ENCODE peak calls at places on chromosomes 13 and 19, in six cellular contexts. One of them, this sample, is unnamed.

GRCh38 chr13:32838985-32839384 is 177.2 kb upstream of the KL start:
- DNase-seq in AG10803: no peak
- DNase-seq in cardiac muscle cell: no peak
- DNase-seq in body of pancreas: peak; percentile 34
- DNase-seq in fibroblast of lung: no peak
- DNase-seq in GM06990: peak; percentile 41
- DNase-seq in this sample: no peak

GRCh38 chr19:49911381-49912145 is 14.9 kb upstream of the IL4I1 start:
- DNase-seq in fibroblast of lung: no peak
- DNase-seq in GM06990: no peak
- DNase-seq in AG10803: no peak
- DNase-seq in body of pancreas: no peak
- DNase-seq in cardiac muscle cell: no peak
- DNase-seq in this sample: no peak

GRCh38 chr19:47039239-47039874 is 9.1 kb downstream of the TMEM160 start:
- DNase-seq in GM06990: no peak
- DNase-seq in fibroblast of lung: no peak
- DNase-seq in cardiac muscle cell: no peak
- DNase-seq in body of pancreas: no peak
- DNase-seq in AG10803: no peak
- DNase-seq in this sample: no peak

GRCh38 chr13:69124996-69125395 is 982.6 kb upstream of the ATXN8OS start:
- DNase-seq in GM06990: no peak
- DNase-seq in fibroblast of lung: no peak
- DNase-seq in body of pancreas: no peak
- DNase-seq in cardiac muscle cell: no peak
- DNase-seq in AG10803: no peak
- DNase-seq in this sample: no peak

GRCh38 chr13:27915301-27916207 is 4.2 kb upstream of the PDX1 start:
- DNase-seq in GM06990: no peak
- DNase-seq in cardiac muscle cell: no peak
- DNase-seq in AG10803: no peak
- DNase-seq in body of pancreas: no peak
- DNase-seq in fibroblast of lung: no peak
- DNase-seq in this sample: no peak

GRCh38 chr13:114044486-114044885 is 70.6 kb upstream of the C13orf46 start:
- DNase-seq in AG10803: peak; percentile 78
- DNase-seq in body of pancreas: no peak
- DNase-seq in cardiac muscle cell: no peak
- DNase-seq in fibroblast of lung: peak; percentile 59
- DNase-seq in GM06990: no peak
- DNase-seq in this sample: no peak

GRCh38 chr19:48777720-48778119 is 22.4 kb downstream of the FGF21 start:
- DNase-seq in AG10803: no peak
- DNase-seq in GM06990: no peak
- DNase-seq in body of pancreas: no peak
- DNase-seq in cardiac muscle cell: no peak
- DNase-seq in fibroblast of lung: no peak
- DNase-seq in this sample: no peak

GRCh38 chr19:13154911-13155471 is 4.8 kb downstream of the IER2 start:
- DNase-seq in GM06990: peak; percentile 79
- DNase-seq in AG10803: peak; percentile 69
- DNase-seq in fibroblast of lung: peak; percentile 65
- DNase-seq in cardiac muscle cell: peak; percentile 53
- DNase-seq in body of pancreas: peak; percentile 95
- DNase-seq in this sample: peak; percentile 70

GRCh38 chr13:92842145-92842544 is 384.5 kb upstream of the GPC6 start:
- DNase-seq in cardiac muscle cell: no peak
- DNase-seq in body of pancreas: no peak
- DNase-seq in fibroblast of lung: peak; percentile 97
- DNase-seq in AG10803: peak; percentile 93
- DNase-seq in GM06990: no peak
- DNase-seq in this sample: no peak

GRCh38 chr19:6494438-6495036 is 7.6 kb downstream of the TUBB4A start:
- DNase-seq in fibroblast of lung: no peak
- DNase-seq in body of pancreas: no peak
- DNase-seq in AG10803: no peak
- DNase-seq in GM06990: no peak
- DNase-seq in cardiac muscle cell: no peak
- DNase-seq in this sample: no peak

GRCh38 chr19:17687141-17687856 is 855 bp downstream of the UNC13A start:
- DNase-seq in GM06990: no peak
- DNase-seq in body of pancreas: no peak
- DNase-seq in cardiac muscle cell: no peak
- DNase-seq in fibroblast of lung: no peak
- DNase-seq in AG10803: no peak
- DNase-seq in this sample: no peak
- H3K4me3 ChIP-seq in GM06990: no peak overlapping the region
- H3K4me3 ChIP-seq in body of pancreas: no peak overlapping the region
- H3K4me3 ChIP-seq in cardiac muscle cell: peak overlapping the region; percentile 19
- H3K4me3 ChIP-seq in fibroblast of lung: peak overlapping the region; percentile 32
- H3K4me3 ChIP-seq in AG10803: no peak overlapping the region
- H3K4me3 ChIP-seq in this sample: no peak overlapping the region

GRCh38 chr19:45473366-45474190 is 5.8 kb downstream of the FOSB start:
- DNase-seq in body of pancreas: no peak
- DNase-seq in AG10803: no peak
- DNase-seq in GM06990: no peak
- DNase-seq in fibroblast of lung: no peak
- DNase-seq in cardiac muscle cell: no peak
- DNase-seq in this sample: peak; percentile 49
- H3K4me3 ChIP-seq in body of pancreas: no peak overlapping the region
- H3K4me3 ChIP-seq in AG10803: no peak overlapping the region
- H3K4me3 ChIP-seq in GM06990: no peak overlapping the region
- H3K4me3 ChIP-seq in fibroblast of lung: no peak overlapping the region
- H3K4me3 ChIP-seq in cardiac muscle cell: no peak overlapping the region
- H3K4me3 ChIP-seq in this sample: no peak overlapping the region

GRCh38 chr13:39603424-39603947 is 493 bp upstream of the LHFPL6 start:
- DNase-seq in fibroblast of lung: peak; percentile 34
- DNase-seq in cardiac muscle cell: peak; percentile 48
- DNase-seq in body of pancreas: peak; percentile 11
- DNase-seq in AG10803: peak; percentile 29
- DNase-seq in GM06990: no peak
- DNase-seq in this sample: no peak
- H3K4me3 ChIP-seq in fibroblast of lung: peak overlapping the region; percentile 85
- H3K4me3 ChIP-seq in cardiac muscle cell: peak overlapping the region; percentile 75
- H3K4me3 ChIP-seq in body of pancreas: peak overlapping the region; percentile 80
- H3K4me3 ChIP-seq in AG10803: peak overlapping the region; percentile 83
- H3K4me3 ChIP-seq in GM06990: peak overlapping the region; percentile 73
- H3K4me3 ChIP-seq in this sample: peak overlapping the region; percentile 29

DNA sequence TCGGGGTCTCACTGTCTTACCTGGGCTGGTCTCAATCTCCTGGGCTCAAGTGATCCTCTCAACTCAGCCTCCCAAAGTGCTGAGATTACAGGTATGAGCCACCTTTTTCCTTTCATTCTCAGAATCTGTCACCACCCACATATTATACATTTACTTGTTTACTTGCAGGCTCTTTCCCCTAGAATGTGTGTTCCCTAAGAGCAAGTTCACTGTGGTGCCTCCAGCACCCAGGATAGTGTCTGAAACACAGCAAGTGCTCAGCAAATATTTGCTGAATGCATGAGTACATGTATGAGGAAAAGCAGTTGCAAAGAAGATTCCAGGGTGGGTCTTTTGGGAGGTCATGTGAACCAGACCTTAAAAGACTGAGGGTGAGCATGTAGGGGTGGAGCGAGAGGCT is 96.8 kb downstream of the RGCC start:
- DNase-seq in fibroblast of lung: no peak
- DNase-seq in cardiac muscle cell: no peak
- DNase-seq in GM06990: no peak
- DNase-seq in body of pancreas: no peak
- DNase-seq in AG10803: no peak
- DNase-seq in this sample: no peak
- H3K4me3 ChIP-seq in fibroblast of lung: no peak overlapping the region
- H3K4me3 ChIP-seq in cardiac muscle cell: no peak overlapping the region
- H3K4me3 ChIP-seq in GM06990: no peak overlapping the region
- H3K4me3 ChIP-seq in body of pancreas: no peak overlapping the region
- H3K4me3 ChIP-seq in AG10803: no peak overlapping the region
- H3K4me3 ChIP-seq in this sample: no peak overlapping the region

GRCh38 chr13:50365683-50366391 is 350.6 kb downstream of the KCNRG start:
- DNase-seq in body of pancreas: peak; percentile 52
- DNase-seq in cardiac muscle cell: no peak
- DNase-seq in fibroblast of lung: peak; percentile 13
- DNase-seq in GM06990: peak; percentile 59
- DNase-seq in AG10803: no peak
- DNase-seq in this sample: peak; percentile 12
- H3K4me3 ChIP-seq in body of pancreas: no peak overlapping the region
- H3K4me3 ChIP-seq in cardiac muscle cell: no peak overlapping the region
- H3K4me3 ChIP-seq in fibroblast of lung: no peak overlapping the region
- H3K4me3 ChIP-seq in GM06990: no peak overlapping the region
- H3K4me3 ChIP-seq in AG10803: no peak overlapping the region
- H3K4me3 ChIP-seq in this sample: peak overlapping the region; percentile 7

GRCh38 chr13:71789952-71790351 is 77.1 kb downstream of the DACH1 start:
- DNase-seq in GM06990: no peak
- DNase-seq in cardiac muscle cell: no peak
- DNase-seq in fibroblast of lung: no peak
- DNase-seq in AG10803: no peak
- DNase-seq in body of pancreas: no peak
- DNase-seq in this sample: no peak
- H3K4me3 ChIP-seq in GM06990: no peak overlapping the region
- H3K4me3 ChIP-seq in cardiac muscle cell: no peak overlapping the region
- H3K4me3 ChIP-seq in fibroblast of lung: no peak overlapping the region
- H3K4me3 ChIP-seq in AG10803: no peak overlapping the region
- H3K4me3 ChIP-seq in body of pancreas: no peak overlapping the region
- H3K4me3 ChIP-seq in this sample: no peak overlapping the region

GRCh38 chr13:67351114-67351513 is 121.0 kb upstream of the PCDH9 start:
- DNase-seq in body of pancreas: no peak
- DNase-seq in fibroblast of lung: no peak
- DNase-seq in AG10803: no peak
- DNase-seq in cardiac muscle cell: no peak
- DNase-seq in GM06990: no peak
- DNase-seq in this sample: no peak

GRCh38 chr13:67355791-67356190 is 125.7 kb upstream of the PCDH9 start:
- DNase-seq in AG10803: no peak
- DNase-seq in fibroblast of lung: no peak
- DNase-seq in body of pancreas: no peak
- DNase-seq in cardiac muscle cell: no peak
- DNase-seq in GM06990: no peak
- DNase-seq in this sample: no peak

GRCh38 chr13:67353891-67354459 is 123.8 kb upstream of the PCDH9 start:
- DNase-seq in GM06990: no peak
- DNase-seq in AG10803: peak; percentile 0
- DNase-seq in fibroblast of lung: peak; percentile 34
- DNase-seq in body of pancreas: no peak
- DNase-seq in cardiac muscle cell: peak; percentile 6
- DNase-seq in this sample: no peak

GRCh38 chr13:67351915-67352314 is 121.8 kb upstream of the PCDH9 start:
- DNase-seq in GM06990: no peak
- DNase-seq in fibroblast of lung: peak; percentile 9
- DNase-seq in AG10803: peak; percentile 0
- DNase-seq in body of pancreas: no peak
- DNase-seq in cardiac muscle cell: no peak
- DNase-seq in this sample: no peak

GRCh38 chr13:67353031-67353430 is 122.9 kb upstream of the PCDH9 start:
- DNase-seq in cardiac muscle cell: no peak
- DNase-seq in body of pancreas: no peak
- DNase-seq in GM06990: no peak
- DNase-seq in AG10803: no peak
- DNase-seq in fibroblast of lung: no peak
- DNase-seq in this sample: no peak
- H3K4me3 ChIP-seq in cardiac muscle cell: no peak overlapping the region
- H3K4me3 ChIP-seq in body of pancreas: no peak overlapping the region
- H3K4me3 ChIP-seq in GM06990: no peak overlapping the region
- H3K4me3 ChIP-seq in AG10803: no peak overlapping the region
- H3K4me3 ChIP-seq in fibroblast of lung: no peak overlapping the region
- H3K4me3 ChIP-seq in this sample: no peak overlapping the region